ENCODE peak calls at places on chromosome 2, in five cellular contexts. F, Z, I, M and S are unnamed samples.

GRCh38 chr2:120955427-120955826 is 219.8 kb downstream of the GLI2 start:
- DNase-seq in Z (no peak), I (no peak), F (no peak), M (peak; percentile 50), S (no peak)

GRCh38 chr2:125581561-125581960 is 1074.4 kb upstream of the GYPC start:
- DNase-seq in I (peak; percentile 50), M (no peak), F (no peak), Z (peak; percentile 33), S (no peak)

GRCh38 chr2:7180641-7181370 is 263.6 kb downstream of the RNF144A start:
- DNase-seq in Z (peak; percentile 24), I (no peak), F (peak; percentile 27), M (peak; percentile 73), S (no peak)

GRCh38 chr2:241799522-241800197 is 9.3 kb upstream of the NEU4 start:
- DNase-seq in M (no peak), Z (no peak), I (no peak), F (no peak), S (no peak)

GRCh38 chr2:102667072-102667471 is 47.7 kb downstream of the SLC9A2 start:
- DNase-seq in Z (no peak), I (no peak), F (no peak), M (no peak), S (no peak)

GRCh38 chr2:158993721-158994587 is 25.5 kb downstream of the TANC1 start:
- DNase-seq in M (no peak), I (no peak), F (peak; percentile 15), Z (no peak), S (no peak)

GRCh38 chr2:17827306-17827705 is 11.0 kb downstream of the MSGN1 start:
- DNase-seq in Z (no peak), F (no peak), I (no peak), M (no peak), S (no peak)

GRCh38 chr2:98910349-98911125 is 25.5 kb downstream of the CRACDL start:
- DNase-seq in Z (no peak), F (no peak), I (no peak), M (no peak), S (no peak)

GRCh38 chr2:65367517-65367916 is 64.9 kb downstream of the SPRED2 start:
- DNase-seq in M (peak; percentile 96), I (no peak), Z (peak; percentile 48), F (peak; percentile 100), S (no peak)

GRCh38 chr2:145184741-145185671 is 665.1 kb upstream of the ZEB2 start:
- DNase-seq in M (peak; percentile 37), Z (no peak), I (no peak), F (peak; percentile 92), S (no peak)

DNA sequence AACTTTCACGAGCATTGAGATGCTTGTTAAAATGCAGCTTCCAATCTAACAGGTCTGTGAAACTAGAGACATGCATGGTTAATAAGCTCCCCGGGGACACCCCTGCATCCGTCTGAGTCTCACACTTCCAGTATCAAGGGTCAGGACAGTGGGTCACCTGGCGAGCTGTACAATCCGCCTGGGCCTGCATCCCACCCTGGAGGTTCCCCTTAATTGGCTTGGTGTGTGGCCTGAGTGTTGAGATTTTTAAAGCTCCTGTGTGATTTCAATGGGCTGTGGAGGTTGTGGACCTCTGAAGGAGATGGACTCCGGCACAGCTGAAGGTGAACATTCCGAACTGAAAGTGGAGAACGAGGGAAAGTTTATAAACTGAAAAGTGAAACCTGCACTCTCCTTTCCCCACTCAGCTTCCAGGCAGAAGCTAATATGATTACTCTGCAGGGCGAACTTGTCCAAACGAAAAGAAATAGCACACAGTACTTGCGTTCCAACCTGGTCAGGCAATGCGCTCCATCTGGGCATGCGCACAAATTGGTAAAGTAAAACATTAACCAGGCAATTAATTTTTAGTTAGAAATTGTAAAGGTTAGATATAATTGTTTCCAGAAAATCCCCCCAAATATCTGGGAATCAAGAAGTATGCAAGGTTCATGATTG is 191.7 kb upstream of the ALKAL2 start:
- DNase-seq in I (no peak), Z (no peak), F (no peak), M (no peak), S (no peak)
- H3K4me3 ChIP-seq in I (no peak overlapping the region), Z (no peak overlapping the region), F (no peak overlapping the region), M (no peak overlapping the region), S (no peak overlapping the region)

GRCh38 chr2:5325523-5325922 is 366.7 kb upstream of the SOX11 start:
- DNase-seq in F (no peak), M (no peak), I (no peak), Z (no peak), S (no peak)

GRCh38 chr2:5319493-5319892 is 372.7 kb upstream of the SOX11 start:
- DNase-seq in I (no peak), M (no peak), Z (no peak), F (no peak), S (no peak)

DNA sequence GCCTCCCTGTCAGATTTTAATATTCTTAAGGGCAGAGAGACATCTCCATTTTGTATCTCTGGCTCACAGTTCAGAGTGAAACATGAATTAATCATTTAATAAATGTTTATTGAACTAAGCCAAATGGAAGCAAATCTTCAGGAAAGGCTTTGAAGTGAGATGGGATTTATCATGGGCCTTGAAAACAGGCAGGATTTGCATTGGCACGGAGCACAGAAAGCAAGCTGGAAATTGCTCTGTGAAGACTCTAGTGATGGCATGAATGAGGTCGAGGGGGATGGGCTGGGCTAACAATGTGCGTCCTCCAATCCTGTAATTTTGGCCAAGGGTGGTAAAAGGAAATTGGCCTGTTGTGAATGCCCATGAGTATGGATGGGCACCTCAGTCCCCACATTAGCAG is 369.8 kb upstream of the SOX11 start:
- DNase-seq in F (no peak), Z (no peak), I (no peak), M (no peak), S (no peak)
- TF ChIP-seq CTCF in F (no peak), Z (no peak), I (no peak), M (no peak), S (no peak)

DNA sequence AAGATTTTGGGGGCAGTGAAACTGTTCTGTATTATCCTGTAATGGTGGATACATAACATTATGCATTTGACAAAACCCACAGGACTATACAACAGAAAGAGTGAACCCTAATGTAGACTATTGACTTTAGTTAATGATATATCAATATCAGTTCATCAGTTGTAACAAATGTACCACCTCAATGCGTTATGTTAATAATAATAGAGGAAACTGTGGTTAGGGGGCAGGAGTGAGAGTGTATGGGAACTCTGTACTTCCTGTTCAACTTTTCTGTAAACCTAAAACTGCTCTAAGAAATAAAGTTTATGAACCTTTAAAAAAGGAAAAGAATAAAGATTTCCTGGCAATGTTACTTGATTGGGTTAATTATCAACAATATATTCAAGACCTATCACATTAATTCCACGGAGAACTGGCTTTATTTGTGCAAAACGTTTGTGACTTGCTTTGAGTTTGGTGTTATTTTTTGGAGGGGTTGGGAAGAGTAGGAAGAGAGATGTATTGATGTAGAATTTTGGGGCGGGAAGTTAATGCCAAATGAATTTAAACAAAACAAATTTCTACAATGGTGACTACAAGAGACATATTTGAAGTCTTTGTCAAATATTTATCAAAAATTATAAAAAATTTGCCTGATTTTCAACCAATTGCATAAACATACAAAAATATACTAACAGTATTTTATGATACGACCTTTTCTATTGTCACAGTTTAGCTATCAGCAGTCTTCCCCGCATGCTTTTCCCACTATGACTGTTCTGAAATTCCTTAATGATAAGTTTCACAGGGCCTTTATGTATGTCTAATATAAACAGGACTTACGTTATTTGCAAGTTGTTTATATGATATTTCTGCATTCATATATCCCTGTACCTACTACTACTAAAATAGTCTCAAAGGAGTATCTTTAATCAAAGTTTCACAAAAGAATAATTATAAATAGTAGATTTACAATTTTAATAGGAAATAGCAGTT is 2.1 kb upstream of the RTN4 start:
- DNase-seq in I (no peak), Z (no peak), M (no peak), F (no peak), S (peak; percentile 13)
- H3K4me3 ChIP-seq in I (no peak overlapping the region), Z (no peak overlapping the region), M (no peak overlapping the region), F (peak overlapping the region; percentile 1), S (peak overlapping the region; percentile 34)

GRCh38 chr2:218645126-218645525 is 14.3 kb downstream of the ZNF142 start:
- DNase-seq in Z (peak; percentile 42), F (peak; percentile 87), I (no peak), M (peak; percentile 59), S (no peak)

GRCh38 chr2:218642786-218643185 is 16.6 kb downstream of the ZNF142 start:
- DNase-seq in I (no peak), M (no peak), F (no peak), Z (no peak), S (no peak)

GRCh38 chr2:218642121-218642656 is 17.2 kb downstream of the ZNF142 start:
- DNase-seq in F (no peak), Z (no peak), M (no peak), I (no peak), S (no peak)

GRCh38 chr2:218643751-218644310 is 15.6 kb downstream of the ZNF142 start:
- DNase-seq in I (no peak), Z (no peak), F (no peak), M (no peak), S (no peak)

DNA sequence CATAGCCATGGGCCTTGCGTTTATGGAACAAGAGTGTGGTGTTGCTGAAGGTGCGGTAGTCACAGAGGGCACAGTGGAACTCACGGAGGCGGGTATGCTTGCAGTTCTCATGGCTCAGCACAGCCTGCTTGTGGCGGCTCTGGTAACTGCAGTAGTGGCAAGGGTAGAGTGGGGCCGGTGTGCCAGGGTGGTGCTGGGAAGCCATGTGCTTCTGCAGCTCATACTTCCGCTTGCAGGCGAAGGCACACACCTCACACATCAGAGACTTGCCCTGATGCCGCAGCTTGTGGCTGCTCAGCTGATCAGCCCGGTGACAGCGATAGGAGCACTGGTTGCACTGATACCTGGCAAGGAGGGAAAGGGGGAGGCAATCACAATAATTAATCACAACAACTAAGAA is 14.7 kb downstream of the ZNF142 start:
- DNase-seq in M (no peak), Z (no peak), F (no peak), I (no peak), S (no peak)
- TF ChIP-seq CTCF in M (no peak), Z (no peak), F (no peak), I (no peak), S (no peak)

GRCh38 chr2:203626952-203627681 is 79.3 kb upstream of the CD28 start:
- DNase-seq in I (no peak), Z (peak; percentile 38), M (peak; percentile 46), F (peak; percentile 41), S (no peak)
- H3K4me3 ChIP-seq in I (no peak overlapping the region), Z (no peak overlapping the region), M (no peak overlapping the region), F (no peak overlapping the region), S (no peak overlapping the region)

GRCh38 chr2:191947235-191947634 is 100.3 kb upstream of the CAVIN2 start:
- DNase-seq in M (no peak), I (no peak), F (no peak), Z (no peak), S (no peak)
- TF ChIP-seq CTCF in M (no peak), I (no peak), F (no peak), Z (no peak), S (peak; percentile 7)

DNA sequence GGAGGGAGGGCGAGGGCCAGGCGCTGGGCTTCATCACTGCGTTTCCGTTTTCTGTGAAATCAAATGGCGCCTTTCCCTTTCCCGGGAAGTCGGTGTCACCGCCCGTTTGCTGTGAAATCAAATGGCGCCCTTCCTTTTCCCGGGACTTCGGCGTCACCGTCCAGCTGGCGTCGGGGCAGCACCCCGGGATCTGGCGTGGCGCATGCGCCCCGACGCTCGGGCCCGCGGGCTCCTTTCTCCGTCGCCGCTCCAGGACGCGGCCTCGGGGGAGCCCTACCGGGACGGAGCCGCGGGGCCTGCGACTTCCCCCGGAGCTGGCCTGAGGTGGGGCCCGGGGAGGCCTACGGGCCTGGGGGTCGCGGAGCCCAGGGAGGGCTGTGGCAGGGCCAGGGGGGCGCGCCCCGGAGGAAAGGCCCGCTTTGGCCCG is at the start of gene FAM228A:
- DNase-seq in M (no peak), F (no peak), Z (no peak), I (no peak), S (no peak)
- H3K4me3 ChIP-seq in M (no peak within 1 kb of the TSS), F (no peak within 1 kb of the TSS), Z (no peak within 1 kb of the TSS), I (no peak within 1 kb of the TSS), S (no peak within 1 kb of the TSS)

GRCh38 chr2:100884145-100884621 is 64.2 kb downstream of the NPAS2 start:
- DNase-seq in F (no peak), I (no peak), Z (no peak), M (no peak), S (no peak)
- TF ChIP-seq CTCF in F (no peak), I (peak; percentile 26), Z (no peak), M (no peak), S (no peak)